ENCODE peak calls at places on chromosomes 12 and 14, in nine cellular contexts. C, P, E, N, O, B, Z, K and G are unnamed samples.

GRCh38 chr14:90109858-90110257 is 48.1 kb downstream of the KCNK13 start:
- DNase-seq in P (no peak), Z (no peak), O (no peak), E (no peak), B (no peak), C (no peak), N (peak), K (no peak), G (peak)

GRCh38 chr12:29847246-29847645 is 63.5 kb upstream of the TMTC1 start:
- DNase-seq in Z (no peak), P (no peak), N (no peak), B (no peak), E (no peak), K (no peak), C (no peak), O (no peak), G (no peak)

GRCh38 chr14:72777636-72778035 is 116.3 kb downstream of the DPF3 start:
- DNase-seq in N (no peak), E (peak), Z (no peak), P (no peak), B (no peak), K (no peak), O (no peak), C (no peak), G (no peak)

GRCh38 chr12:111248981-111249380 is 119.9 kb downstream of the PHETA1 start:
- DNase-seq in C (no peak), B (no peak), P (peak), E (no peak), O (no peak), K (peak), Z (no peak), N (peak), G (no peak)

GRCh38 chr14:55446127-55446736 is 5.8 kb upstream of the TBPL2 start:
- DNase-seq in C (peak), E (peak), N (peak), K (peak), Z (peak), O (no peak), P (peak), B (peak), G (no peak)

GRCh38 chr14:68905107-68905895 is 73.8 kb downstream of the ACTN1 start:
- DNase-seq in O (no peak), N (no peak), Z (no peak), K (no peak), C (no peak), E (no peak), B (no peak), P (no peak), G (no peak)

GRCh38 chr14:25237845-25238244 is 187.9 kb upstream of the STXBP6 start:
- DNase-seq in E (no peak), Z (no peak), P (peak), N (no peak), K (peak), C (peak), O (no peak), B (peak), G (peak)

GRCh38 chr12:105485321-105485910 is 154.9 kb downstream of the C12orf75 start:
- DNase-seq in Z (peak), C (no peak), E (no peak), O (no peak), K (no peak), N (no peak), P (peak), B (no peak), G (no peak)

GRCh38 chr12:49442915-49443314 is 75.7 kb downstream of the SPATS2 start:
- DNase-seq in E (no peak), K (no peak), C (no peak), P (no peak), O (no peak), B (no peak), N (no peak), Z (no peak), G (no peak)

GRCh38 chr12:53097207-53097563 is 282 bp upstream of the IGFBP6 start:
- DNase-seq in E (no peak), Z (no peak), O (no peak), P (peak), C (peak), B (no peak), K (peak), N (no peak), G (no peak)

GRCh38 chr12:75374971-75375370 is 15.9 kb upstream of the GLIPR1L2 start:
- DNase-seq in P (peak), O (no peak), N (no peak), Z (no peak), C (no peak), K (no peak), E (no peak), B (no peak), G (no peak)